ENCODE peak calls at places on chromosomes 5 and 9, in five cellular contexts. One of them, this sample, is unnamed.

GRCh38 chr5:59193616-59194319 is 610.9 kb downstream of the RAB3C start:
- DNase-seq in HuH-7: no peak
- DNase-seq in ureter: peak; percentile 48
- DNase-seq in activated CD4-positive, CD25-positive, alpha-beta regulatory T cell treated with anti-CD3 and anti-CD28 coated beads, Interleukin-2, amount 50 U/mL, for 72 hours: no peak
- DNase-seq in lower leg skin: no peak
- DNase-seq in this sample: no peak

GRCh38 chr5:123700624-123701023 is 188.6 kb downstream of the CSNK1G3 start:
- DNase-seq in HuH-7: no peak
- DNase-seq in ureter: no peak
- DNase-seq in activated CD4-positive, CD25-positive, alpha-beta regulatory T cell treated with anti-CD3 and anti-CD28 coated beads, Interleukin-2, amount 50 U/mL, for 72 hours: no peak
- DNase-seq in lower leg skin: no peak
- DNase-seq in this sample: no peak

GRCh38 chr5:150368526-150368925 is 11.0 kb downstream of the TCOF1 start:
- DNase-seq in HuH-7: no peak
- DNase-seq in lower leg skin: no peak
- DNase-seq in ureter: no peak
- DNase-seq in activated CD4-positive, CD25-positive, alpha-beta regulatory T cell treated with anti-CD3 and anti-CD28 coated beads, Interleukin-2, amount 50 U/mL, for 72 hours: no peak
- DNase-seq in this sample: no peak

GRCh38 chr9:38432922-38433510 is 8.8 kb upstream of the IGFBPL1 start:
- DNase-seq in activated CD4-positive, CD25-positive, alpha-beta regulatory T cell treated with anti-CD3 and anti-CD28 coated beads, Interleukin-2, amount 50 U/mL, for 72 hours: no peak
- DNase-seq in HuH-7: no peak
- DNase-seq in ureter: no peak
- DNase-seq in lower leg skin: no peak
- DNase-seq in this sample: no peak

GRCh38 chr5:117295941-117296340 is 721.3 kb upstream of the SEMA6A start:
- DNase-seq in activated CD4-positive, CD25-positive, alpha-beta regulatory T cell treated with anti-CD3 and anti-CD28 coated beads, Interleukin-2, amount 50 U/mL, for 72 hours: no peak
- DNase-seq in ureter: no peak
- DNase-seq in HuH-7: no peak
- DNase-seq in lower leg skin: no peak
- DNase-seq in this sample: no peak

GRCh38 chr9:27469583-27469982 is 54.5 kb upstream of the IFNK start:
- DNase-seq in lower leg skin: no peak
- DNase-seq in HuH-7: no peak
- DNase-seq in ureter: no peak
- DNase-seq in activated CD4-positive, CD25-positive, alpha-beta regulatory T cell treated with anti-CD3 and anti-CD28 coated beads, Interleukin-2, amount 50 U/mL, for 72 hours: no peak
- DNase-seq in this sample: no peak

GRCh38 chr5:139660916-139661814 is 13.0 kb downstream of the CXXC5 start:
- DNase-seq in activated CD4-positive, CD25-positive, alpha-beta regulatory T cell treated with anti-CD3 and anti-CD28 coated beads, Interleukin-2, amount 50 U/mL, for 72 hours: no peak
- DNase-seq in lower leg skin: peak; percentile 98
- DNase-seq in ureter: peak; percentile 89
- DNase-seq in HuH-7: no peak
- DNase-seq in this sample: no peak

GRCh38 chr5:36414869-36415282 is 113.2 kb upstream of the RANBP3L start:
- DNase-seq in lower leg skin: no peak
- DNase-seq in activated CD4-positive, CD25-positive, alpha-beta regulatory T cell treated with anti-CD3 and anti-CD28 coated beads, Interleukin-2, amount 50 U/mL, for 72 hours: no peak
- DNase-seq in ureter: no peak
- DNase-seq in HuH-7: peak; percentile 51
- DNase-seq in this sample: no peak

GRCh38 chr9:90789408-90789807 is 12.2 kb upstream of the SYK start:
- DNase-seq in activated CD4-positive, CD25-positive, alpha-beta regulatory T cell treated with anti-CD3 and anti-CD28 coated beads, Interleukin-2, amount 50 U/mL, for 72 hours: no peak
- DNase-seq in lower leg skin: no peak
- DNase-seq in HuH-7: no peak
- DNase-seq in ureter: no peak
- DNase-seq in this sample: no peak

This sample was measured in type B pancreatic cell.